ENCODE peak calls at places on chromosome 2, in ten cellular contexts. J is WTC11; W is Caki2; Z is fibroblast of the conjunctiva; H is neural crest cell; X is fibroblast of pulmonary artery; T is ACHN; V is activated CD4-positive, alpha-beta T cell treated with anti-CD3 and anti-CD28 coated beads for 24 hours; K is fibroblast of the aortic adventitia; Q is A549. S is an unnamed sample.

GRCh38 chr2:128196026-128196822 is 105.2 kb downstream of the UGGT1 start:
- DNase-seq in J (no peak), W (no peak), Z (no peak), H (no peak), X (peak), T (no peak), V (no peak), K (peak), Q (no peak), S (no peak)

GRCh38 chr2:40283111-40283909 is 168.6 kb downstream of the SLC8A1 start:
- DNase-seq in J (no peak), W (no peak), Z (no peak), H (no peak), X (no peak), T (peak), V (no peak), K (no peak), Q (no peak), S (no peak)

GRCh38 chr2:101064868-101065549 is 62.9 kb downstream of the RPL31 start:
- DNase-seq in J (no peak), W (peak), Z (no peak), H (no peak), X (peak), T (peak), V (no peak), K (peak), Q (peak), S (no peak)

GRCh38 chr2:178018141-178018540 is 54.4 kb downstream of the PDE11A start:
- DNase-seq in J (no peak), W (no peak), Z (no peak), H (no peak), X (no peak), T (no peak), V (no peak), K (no peak), Q (no peak), S (no peak)

GRCh38 chr2:83817511-83817910 is 641.6 kb downstream of the SUCLG1 start:
- DNase-seq in J (no peak), W (no peak), Z (no peak), H (no peak), X (peak), T (peak), V (no peak), K (peak), Q (peak), S (no peak)

GRCh38 chr2:28355521-28356094 is 37.0 kb upstream of the FOSL2 start:
- DNase-seq in J (no peak), W (peak), Z (no peak), H (no peak), X (no peak), T (peak), V (no peak), K (no peak), Q (no peak), S (no peak)

GRCh38 chr2:231642631-231643493 is 50.2 kb downstream of the TEX44 start:
- DNase-seq in J (peak), W (peak), Z (peak), H (no peak), X (peak), T (peak), V (peak), K (peak), Q (peak), S (no peak)

GRCh38 chr2:191486584-191487320 is 191.2 kb upstream of the NABP1 start:
- DNase-seq in J (no peak), W (peak), Z (peak), H (no peak), X (peak), T (peak), V (no peak), K (peak), Q (no peak), S (peak)

S was measured in brain pericyte.